ENCODE peak calls at places on chromosomes 11 and 22, in four cellular contexts. One of them, this sample, is unnamed.

GRCh38 chr11:106152824-106153223 is 75.4 kb downstream of the AASDHPPT start:
- DNase-seq in H54: no peak
- DNase-seq in lower leg skin: no peak
- DNase-seq in GM12878: no peak
- DNase-seq in this sample: no peak

GRCh38 chr11:124928942-124929663 is 6.7 kb downstream of the HEPACAM start:
- DNase-seq in H54: no peak
- DNase-seq in lower leg skin: peak
- DNase-seq in GM12878: no peak
- DNase-seq in this sample: no peak

GRCh38 chr11:120882237-120882636 is 141.7 kb upstream of the TBCEL start:
- DNase-seq in H54: no peak
- DNase-seq in lower leg skin: no peak
- DNase-seq in GM12878: no peak
- DNase-seq in this sample: no peak

GRCh38 chr11:103893366-103893765 is 143.1 kb upstream of the DDI1 start:
- DNase-seq in H54: no peak
- DNase-seq in lower leg skin: no peak
- DNase-seq in GM12878: no peak
- DNase-seq in this sample: no peak

GRCh38 chr22:30178180-30179126 is 68.1 kb downstream of the LIF start:
- DNase-seq in H54: no peak
- DNase-seq in lower leg skin: no peak
- DNase-seq in GM12878: no peak
- DNase-seq in this sample: no peak

GRCh38 chr11:1848640-1849265 is 4.1 kb upstream of the LSP1 start:
- DNase-seq in H54: no peak
- DNase-seq in lower leg skin: no peak
- DNase-seq in GM12878: no peak
- DNase-seq in this sample: no peak

GRCh38 chr11:67252831-67253239 is 13.4 kb upstream of the GRK2 start:
- DNase-seq in H54: no peak
- DNase-seq in lower leg skin: peak
- DNase-seq in GM12878: no peak
- DNase-seq in this sample: no peak

GRCh38 chr11:93993747-93994146 is 27.4 kb upstream of the HEPHL1 start:
- DNase-seq in H54: no peak
- DNase-seq in lower leg skin: no peak
- DNase-seq in GM12878: no peak
- DNase-seq in this sample: no peak

GRCh38 chr22:29108137-29108536 is 35.3 kb downstream of the KREMEN1 start:
- DNase-seq in H54: peak
- DNase-seq in lower leg skin: no peak
- DNase-seq in GM12878: no peak
- DNase-seq in this sample: no peak

GRCh38 chr11:126163779-126164178 is 47.7 kb downstream of the RPUSD4 start:
- DNase-seq in H54: no peak
- DNase-seq in lower leg skin: no peak
- DNase-seq in GM12878: no peak
- DNase-seq in this sample: no peak

GRCh38 chr22:44450503-44450902 is 47.5 kb downstream of the RTL6 start:
- DNase-seq in H54: no peak
- DNase-seq in lower leg skin: no peak
- DNase-seq in GM12878: no peak
- DNase-seq in this sample: no peak
- TF ChIP-seq POLR2A in H54: no peak
- TF ChIP-seq POLR2A in lower leg skin: no peak
- TF ChIP-seq POLR2A in GM12878: no peak
- TF ChIP-seq POLR2A in this sample: no peak

GRCh38 chr22:20206709-20207215 is 55.9 kb upstream of the CCDC188 start:
- DNase-seq in H54: peak
- DNase-seq in lower leg skin: no peak
- DNase-seq in GM12878: no peak
- DNase-seq in this sample: no peak

GRCh38 chr22:20204821-20205220 is 54.0 kb upstream of the CCDC188 start:
- DNase-seq in H54: no peak
- DNase-seq in lower leg skin: no peak
- DNase-seq in GM12878: no peak
- DNase-seq in this sample: no peak

GRCh38 chr22:20207277-20208025 is 56.6 kb upstream of the CCDC188 start:
- DNase-seq in H54: no peak
- DNase-seq in lower leg skin: no peak
- DNase-seq in GM12878: no peak
- DNase-seq in this sample: no peak

GRCh38 chr22:20205464-20205963 is 54.7 kb upstream of the CCDC188 start:
- DNase-seq in H54: no peak
- DNase-seq in lower leg skin: no peak
- DNase-seq in GM12878: no peak
- DNase-seq in this sample: no peak

GRCh38 chr22:20205964-20206708 is 55.3 kb upstream of the CCDC188 start:
- DNase-seq in H54: peak
- DNase-seq in lower leg skin: peak
- DNase-seq in GM12878: peak
- DNase-seq in this sample: peak
- TF ChIP-seq POLR2A in H54: peak
- TF ChIP-seq POLR2A in lower leg skin: no peak
- TF ChIP-seq POLR2A in GM12878: peak
- TF ChIP-seq POLR2A in this sample: no peak

DNA sequence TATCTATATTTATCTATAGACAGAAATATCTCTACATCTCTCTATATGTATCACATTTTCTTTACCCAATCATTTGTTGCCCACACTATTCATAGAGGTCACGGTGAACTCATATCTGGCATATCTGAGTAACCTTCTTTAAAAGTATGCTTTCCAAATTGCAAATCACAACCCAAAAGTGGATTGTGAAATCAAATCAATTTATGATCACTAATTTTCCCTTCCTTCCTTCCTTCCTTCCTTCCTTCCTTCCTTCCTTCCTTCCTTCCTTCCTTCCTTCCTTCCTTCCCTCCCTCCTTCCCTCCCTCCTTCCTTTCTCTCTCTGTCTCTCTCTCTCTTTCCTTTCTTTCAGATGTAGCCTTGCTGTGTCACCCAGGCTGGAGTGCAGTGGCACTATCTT is 448.0 kb upstream of the CCDC90B start:
- DNase-seq in H54: no peak
- DNase-seq in lower leg skin: no peak
- DNase-seq in GM12878: no peak
- DNase-seq in this sample: no peak
- TF ChIP-seq POLR2A in H54: no peak
- TF ChIP-seq POLR2A in lower leg skin: no peak
- TF ChIP-seq POLR2A in GM12878: no peak
- TF ChIP-seq POLR2A in this sample: no peak

GRCh38 chr11:65652511-65653228 is 10.0 kb downstream of the RELA start:
- DNase-seq in H54: peak
- DNase-seq in lower leg skin: peak
- DNase-seq in GM12878: peak
- DNase-seq in this sample: peak
- TF ChIP-seq POLR2A in H54: peak
- TF ChIP-seq POLR2A in lower leg skin: no peak
- TF ChIP-seq POLR2A in GM12878: peak
- TF ChIP-seq POLR2A in this sample: peak

GRCh38 chr11:57336111-57336666 is 497 bp upstream of the SSRP1 start:
- DNase-seq in H54: no peak
- DNase-seq in lower leg skin: no peak
- DNase-seq in GM12878: no peak
- DNase-seq in this sample: no peak

GRCh38 chr11:57332694-57333440 is 2.8 kb downstream of the SSRP1 start:
- DNase-seq in H54: no peak
- DNase-seq in lower leg skin: no peak
- DNase-seq in GM12878: no peak
- DNase-seq in this sample: no peak

GRCh38 chr11:57335023-57335342 is 709 bp downstream of the SSRP1 start:
- DNase-seq in H54: no peak
- DNase-seq in lower leg skin: no peak
- DNase-seq in GM12878: no peak
- DNase-seq in this sample: no peak

GRCh38 chr11:57338152-57338551 is at the start of gene P2RX3:
- DNase-seq in H54: no peak
- DNase-seq in lower leg skin: no peak
- DNase-seq in GM12878: no peak
- DNase-seq in this sample: no peak

GRCh38 chr11:57335343-57336110 is at the start of gene SSRP1:
- DNase-seq in H54: peak
- DNase-seq in lower leg skin: peak
- DNase-seq in GM12878: peak
- DNase-seq in this sample: peak
- TF ChIP-seq POLR2A in H54: peak
- TF ChIP-seq POLR2A in lower leg skin: no peak
- TF ChIP-seq POLR2A in GM12878: peak
- TF ChIP-seq POLR2A in this sample: peak

This sample was measured in GM12891.